ENCODE peak calls at places on chromosomes 16 and 17, in eight cellular contexts. One of them, this sample, is unnamed.

GRCh38 chr17:19378416-19379293 is at the start of gene MAPK7:
- DNase-seq in fibroblast of lung: no peak
- DNase-seq in esophagus squamous epithelium: no peak
- DNase-seq in AG09319: no peak
- DNase-seq in glutamatergic neuron: no peak
- DNase-seq in neural crest cell: peak; percentile 93
- DNase-seq in AG09309: no peak
- DNase-seq in left ventricle myocardium inferior: no peak
- DNase-seq in this sample: no peak

GRCh38 chr16:86886651-86887050 is 308.3 kb downstream of the FOXL1 start:
- DNase-seq in neural crest cell: no peak
- DNase-seq in AG09309: no peak
- DNase-seq in left ventricle myocardium inferior: no peak
- DNase-seq in esophagus squamous epithelium: no peak
- DNase-seq in AG09319: no peak
- DNase-seq in glutamatergic neuron: no peak
- DNase-seq in fibroblast of lung: no peak
- DNase-seq in this sample: no peak

GRCh38 chr16:47142469-47143328 is 1.0 kb downstream of the NETO2 start:
- DNase-seq in esophagus squamous epithelium: no peak
- DNase-seq in neural crest cell: no peak
- DNase-seq in fibroblast of lung: peak; percentile 60
- DNase-seq in left ventricle myocardium inferior: peak; percentile 25
- DNase-seq in AG09309: no peak
- DNase-seq in glutamatergic neuron: peak; percentile 52
- DNase-seq in AG09319: no peak
- DNase-seq in this sample: peak; percentile 36

GRCh38 chr16:25065899-25066298 is 45.6 kb upstream of the LCMT1 start:
- DNase-seq in esophagus squamous epithelium: no peak
- DNase-seq in AG09309: no peak
- DNase-seq in left ventricle myocardium inferior: no peak
- DNase-seq in neural crest cell: no peak
- DNase-seq in fibroblast of lung: no peak
- DNase-seq in glutamatergic neuron: no peak
- DNase-seq in AG09319: no peak
- DNase-seq in this sample: no peak

GRCh38 chr16:19218581-19218980 is 50.5 kb downstream of the SYT17 start:
- DNase-seq in AG09309: no peak
- DNase-seq in left ventricle myocardium inferior: no peak
- DNase-seq in esophagus squamous epithelium: no peak
- DNase-seq in fibroblast of lung: no peak
- DNase-seq in AG09319: no peak
- DNase-seq in glutamatergic neuron: no peak
- DNase-seq in neural crest cell: no peak
- DNase-seq in this sample: no peak

GRCh38 chr16:9845661-9846361 is 336.4 kb downstream of the GRIN2A start:
- DNase-seq in glutamatergic neuron: no peak
- DNase-seq in neural crest cell: no peak
- DNase-seq in left ventricle myocardium inferior: no peak
- DNase-seq in AG09309: no peak
- DNase-seq in fibroblast of lung: peak; percentile 17
- DNase-seq in AG09319: no peak
- DNase-seq in esophagus squamous epithelium: no peak
- DNase-seq in this sample: no peak

GRCh38 chr16:9438991-9439390 is 347.5 kb downstream of the HAPSTR1 start:
- DNase-seq in glutamatergic neuron: no peak
- DNase-seq in neural crest cell: no peak
- DNase-seq in esophagus squamous epithelium: no peak
- DNase-seq in left ventricle myocardium inferior: no peak
- DNase-seq in AG09319: no peak
- DNase-seq in AG09309: no peak
- DNase-seq in fibroblast of lung: no peak
- DNase-seq in this sample: no peak

GRCh38 chr17:45147102-45147580 is 1.1 kb upstream of the HEXIM1 start:
- DNase-seq in left ventricle myocardium inferior: no peak
- DNase-seq in AG09319: no peak
- DNase-seq in neural crest cell: no peak
- DNase-seq in fibroblast of lung: no peak
- DNase-seq in glutamatergic neuron: no peak
- DNase-seq in esophagus squamous epithelium: no peak
- DNase-seq in AG09309: no peak
- DNase-seq in this sample: no peak

GRCh38 chr17:48994548-48995331 is 2.4 kb upstream of the IGF2BP1 start:
- DNase-seq in AG09319: no peak
- DNase-seq in left ventricle myocardium inferior: no peak
- DNase-seq in esophagus squamous epithelium: no peak
- DNase-seq in neural crest cell: no peak
- DNase-seq in AG09309: no peak
- DNase-seq in fibroblast of lung: no peak
- DNase-seq in glutamatergic neuron: no peak
- DNase-seq in this sample: no peak

GRCh38 chr17:27569257-27569722 is 61.7 kb upstream of the LGALS9 start:
- DNase-seq in left ventricle myocardium inferior: no peak
- DNase-seq in AG09319: no peak
- DNase-seq in fibroblast of lung: peak; percentile 35
- DNase-seq in esophagus squamous epithelium: no peak
- DNase-seq in glutamatergic neuron: peak; percentile 45
- DNase-seq in AG09309: no peak
- DNase-seq in neural crest cell: no peak
- DNase-seq in this sample: no peak

GRCh38 chr16:31861415-31861814 is 12.2 kb upstream of the ZNF267 start:
- DNase-seq in AG09309: no peak
- DNase-seq in neural crest cell: no peak
- DNase-seq in AG09319: no peak
- DNase-seq in esophagus squamous epithelium: no peak
- DNase-seq in fibroblast of lung: no peak
- DNase-seq in left ventricle myocardium inferior: no peak
- DNase-seq in glutamatergic neuron: no peak
- DNase-seq in this sample: no peak

GRCh38 chr17:80395402-80396151 is 19.4 kb upstream of the ENDOV start:
- DNase-seq in esophagus squamous epithelium: no peak
- DNase-seq in neural crest cell: no peak
- DNase-seq in fibroblast of lung: no peak
- DNase-seq in glutamatergic neuron: no peak
- DNase-seq in AG09309: no peak
- DNase-seq in left ventricle myocardium inferior: no peak
- DNase-seq in AG09319: no peak
- DNase-seq in this sample: no peak

GRCh38 chr16:17026600-17027242 is 444.0 kb downstream of the XYLT1 start:
- DNase-seq in left ventricle myocardium inferior: no peak
- DNase-seq in esophagus squamous epithelium: no peak
- DNase-seq in AG09309: no peak
- DNase-seq in glutamatergic neuron: no peak
- DNase-seq in fibroblast of lung: no peak
- DNase-seq in neural crest cell: no peak
- DNase-seq in AG09319: no peak
- DNase-seq in this sample: no peak

GRCh38 chr17:45733781-45734180 is 50.3 kb upstream of the CRHR1 start:
- DNase-seq in left ventricle myocardium inferior: no peak
- DNase-seq in esophagus squamous epithelium: no peak
- DNase-seq in fibroblast of lung: no peak
- DNase-seq in AG09309: no peak
- DNase-seq in glutamatergic neuron: no peak
- DNase-seq in AG09319: no peak
- DNase-seq in neural crest cell: no peak
- DNase-seq in this sample: no peak

GRCh38 chr17:68868708-68869107 is 86.5 kb downstream of the ABCA8 start:
- DNase-seq in AG09309: no peak
- DNase-seq in AG09319: no peak
- DNase-seq in glutamatergic neuron: no peak
- DNase-seq in neural crest cell: no peak
- DNase-seq in fibroblast of lung: peak; percentile 17
- DNase-seq in esophagus squamous epithelium: no peak
- DNase-seq in left ventricle myocardium inferior: no peak
- DNase-seq in this sample: no peak

GRCh38 chr17:77726549-77726957 is 231.9 kb upstream of the TNRC6C start:
- DNase-seq in AG09319: no peak
- DNase-seq in left ventricle myocardium inferior: no peak
- DNase-seq in AG09309: no peak
- DNase-seq in fibroblast of lung: no peak
- DNase-seq in esophagus squamous epithelium: no peak
- DNase-seq in neural crest cell: no peak
- DNase-seq in glutamatergic neuron: no peak
- DNase-seq in this sample: no peak

GRCh38 chr17:71793550-71793949 is 327.3 kb upstream of the SOX9 start:
- DNase-seq in esophagus squamous epithelium: no peak
- DNase-seq in AG09309: no peak
- DNase-seq in left ventricle myocardium inferior: no peak
- DNase-seq in AG09319: no peak
- DNase-seq in fibroblast of lung: no peak
- DNase-seq in neural crest cell: no peak
- DNase-seq in glutamatergic neuron: no peak
- DNase-seq in this sample: no peak

GRCh38 chr16:16158741-16159374 is 64.4 kb downstream of the ABCC6 start:
- DNase-seq in AG09309: no peak
- DNase-seq in neural crest cell: no peak
- DNase-seq in left ventricle myocardium inferior: no peak
- DNase-seq in glutamatergic neuron: no peak
- DNase-seq in esophagus squamous epithelium: no peak
- DNase-seq in AG09319: no peak
- DNase-seq in fibroblast of lung: peak; percentile 27
- DNase-seq in this sample: no peak

GRCh38 chr16:30623558-30624283 is 13.5 kb upstream of the ZNF689 start:
- DNase-seq in esophagus squamous epithelium: no peak
- DNase-seq in AG09319: no peak
- DNase-seq in fibroblast of lung: no peak
- DNase-seq in neural crest cell: no peak
- DNase-seq in left ventricle myocardium inferior: no peak
- DNase-seq in AG09309: no peak
- DNase-seq in glutamatergic neuron: no peak
- DNase-seq in this sample: no peak

GRCh38 chr17:57965521-57966160 is 10.4 kb upstream of the CUEDC1 start:
- DNase-seq in neural crest cell: no peak
- DNase-seq in AG09309: no peak
- DNase-seq in esophagus squamous epithelium: no peak
- DNase-seq in left ventricle myocardium inferior: no peak
- DNase-seq in glutamatergic neuron: no peak
- DNase-seq in fibroblast of lung: no peak
- DNase-seq in AG09319: no peak
- DNase-seq in this sample: no peak

GRCh38 chr17:8359769-8360168 is 16.7 kb downstream of the KRABD2 start:
- DNase-seq in esophagus squamous epithelium: no peak
- DNase-seq in fibroblast of lung: peak; percentile 90
- DNase-seq in left ventricle myocardium inferior: no peak
- DNase-seq in AG09309: no peak
- DNase-seq in neural crest cell: no peak
- DNase-seq in glutamatergic neuron: no peak
- DNase-seq in AG09319: peak; percentile 44
- DNase-seq in this sample: no peak

GRCh38 chr17:7846063-7846735 is 8.7 kb upstream of the TMEM88 start:
- DNase-seq in neural crest cell: no peak
- DNase-seq in AG09309: no peak
- DNase-seq in AG09319: no peak
- DNase-seq in esophagus squamous epithelium: no peak
- DNase-seq in fibroblast of lung: no peak
- DNase-seq in glutamatergic neuron: no peak
- DNase-seq in left ventricle myocardium inferior: no peak
- DNase-seq in this sample: no peak

GRCh38 chr16:10607157-10607556 is 26.8 kb upstream of the EMP2 start:
- DNase-seq in left ventricle myocardium inferior: no peak
- DNase-seq in glutamatergic neuron: no peak
- DNase-seq in AG09319: no peak
- DNase-seq in esophagus squamous epithelium: no peak
- DNase-seq in AG09309: no peak
- DNase-seq in neural crest cell: no peak
- DNase-seq in fibroblast of lung: no peak
- DNase-seq in this sample: no peak

GRCh38 chr17:50687200-50688066 is 20.3 kb downstream of the ANKRD40 start:
- DNase-seq in fibroblast of lung: peak; percentile 51
- DNase-seq in left ventricle myocardium inferior: no peak
- DNase-seq in neural crest cell: no peak
- DNase-seq in AG09319: no peak
- DNase-seq in glutamatergic neuron: no peak
- DNase-seq in AG09309: no peak
- DNase-seq in esophagus squamous epithelium: no peak
- DNase-seq in this sample: no peak
- TF ChIP-seq CTCF in fibroblast of lung: no peak
- TF ChIP-seq CTCF in left ventricle myocardium inferior: no peak
- TF ChIP-seq CTCF in neural crest cell: no peak
- TF ChIP-seq CTCF in AG09319: no peak
- TF ChIP-seq CTCF in glutamatergic neuron: no peak
- TF ChIP-seq CTCF in AG09309: no peak
- TF ChIP-seq CTCF in esophagus squamous epithelium: no peak
- TF ChIP-seq CTCF in this sample: no peak

DNA sequence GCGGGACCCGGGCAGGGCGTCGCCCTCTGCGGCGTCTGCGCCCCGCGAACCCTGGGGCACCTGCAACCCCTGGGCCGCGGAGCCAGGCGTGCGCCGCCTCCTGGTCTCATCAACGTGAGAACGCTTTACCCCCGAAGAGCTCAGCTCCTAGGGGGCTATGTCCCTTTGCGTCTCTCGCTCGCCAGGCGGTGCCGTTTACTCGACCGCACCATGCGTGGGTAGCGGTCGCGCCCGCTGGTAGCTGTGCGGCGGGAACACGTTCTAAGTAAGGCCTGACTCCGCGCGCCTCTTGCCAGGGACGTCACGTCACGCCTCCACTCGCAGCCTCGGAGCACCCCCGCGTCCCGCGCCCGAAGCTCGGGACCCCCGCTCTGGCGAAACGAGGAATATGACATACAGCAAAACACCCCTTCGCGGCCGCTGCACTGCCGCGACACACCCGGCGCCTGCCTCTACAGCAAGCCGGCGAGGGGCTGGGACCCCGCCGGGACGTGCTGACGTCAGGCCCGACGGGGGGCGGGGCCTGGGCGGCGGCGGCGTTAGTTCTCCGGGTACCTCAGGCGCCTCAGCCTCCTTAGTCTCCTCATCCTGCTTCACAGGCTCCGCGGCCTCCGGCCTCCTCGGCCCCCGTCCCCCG is at the start of gene RAB11FIP3:
- DNase-seq in AG09319: peak; percentile 31
- DNase-seq in esophagus squamous epithelium: no peak
- DNase-seq in left ventricle myocardium inferior: peak; percentile 89
- DNase-seq in glutamatergic neuron: peak; percentile 90
- DNase-seq in AG09309: no peak
- DNase-seq in neural crest cell: peak; percentile 78
- DNase-seq in fibroblast of lung: peak; percentile 77
- DNase-seq in this sample: peak; percentile 70
- TF ChIP-seq CTCF in AG09319: peak; percentile 12
- TF ChIP-seq CTCF in esophagus squamous epithelium: no peak
- TF ChIP-seq CTCF in left ventricle myocardium inferior: peak; percentile 34
- TF ChIP-seq CTCF in glutamatergic neuron: no peak
- TF ChIP-seq CTCF in AG09309: no peak
- TF ChIP-seq CTCF in neural crest cell: peak; percentile 52
- TF ChIP-seq CTCF in fibroblast of lung: peak; percentile 8
- TF ChIP-seq CTCF in this sample: peak; percentile 44

GRCh38 chr17:17568772-17569195 is 22.7 kb downstream of the PEMT start:
- DNase-seq in esophagus squamous epithelium: no peak
- DNase-seq in left ventricle myocardium inferior: peak; percentile 81
- DNase-seq in glutamatergic neuron: peak; percentile 85
- DNase-seq in AG09309: no peak
- DNase-seq in fibroblast of lung: peak; percentile 25
- DNase-seq in neural crest cell: peak; percentile 67
- DNase-seq in AG09319: no peak
- DNase-seq in this sample: peak; percentile 80
- TF ChIP-seq CTCF in esophagus squamous epithelium: peak; percentile 27
- TF ChIP-seq CTCF in left ventricle myocardium inferior: peak; percentile 80
- TF ChIP-seq CTCF in glutamatergic neuron: peak; percentile 81
- TF ChIP-seq CTCF in AG09309: peak; percentile 93
- TF ChIP-seq CTCF in fibroblast of lung: peak; percentile 85
- TF ChIP-seq CTCF in neural crest cell: peak; percentile 72
- TF ChIP-seq CTCF in AG09319: peak; percentile 82
- TF ChIP-seq CTCF in this sample: peak; percentile 84

GRCh38 chr17:67546578-67547527 is 169.8 kb downstream of the PITPNC1 start:
- DNase-seq in left ventricle myocardium inferior: peak; percentile 60
- DNase-seq in glutamatergic neuron: no peak
- DNase-seq in fibroblast of lung: peak; percentile 69
- DNase-seq in AG09319: no peak
- DNase-seq in neural crest cell: no peak
- DNase-seq in AG09309: peak; percentile 7
- DNase-seq in esophagus squamous epithelium: no peak
- DNase-seq in this sample: no peak
- TF ChIP-seq CTCF in left ventricle myocardium inferior: peak; percentile 39
- TF ChIP-seq CTCF in glutamatergic neuron: no peak
- TF ChIP-seq CTCF in fibroblast of lung: peak; percentile 29
- TF ChIP-seq CTCF in AG09319: peak; percentile 13
- TF ChIP-seq CTCF in neural crest cell: no peak
- TF ChIP-seq CTCF in AG09309: no peak
- TF ChIP-seq CTCF in esophagus squamous epithelium: no peak
- TF ChIP-seq CTCF in this sample: no peak

This sample was measured in progenitor cell of endocrine pancreas.